ENCODE peak calls at places on chromosome 14, in four cellular contexts. X is Peyer's patch, Q is endothelial cell of umbilical vein, F is IMR-90. D is an unnamed sample. For H3K4me1, the result is how much of the 10 kb centered on the place peaks cover.

GRCh38 chr14:90568405-90568804 is 171.6 kb downstream of the CALM1 start:
- DNase-seq in Q (no peak), X (no peak), F (no peak), D (no peak)

GRCh38 chr14:37090026-37090425 is 82.4 kb downstream of the SLC25A21 start:
- DNase-seq in F (no peak), Q (no peak), X (no peak), D (no peak)

GRCh38 chr14:89171168-89171567 is 245.9 kb downstream of the FOXN3 start:
- DNase-seq in X (no peak), F (peak), Q (no peak), D (no peak)

GRCh38 chr14:74682169-74682952 is 30.5 kb downstream of the AREL1 start:
- DNase-seq in F (no peak), X (no peak), Q (no peak), D (no peak)

GRCh38 chr14:52944267-52944666 is 6.6 kb downstream of the FERMT2 start:
- DNase-seq in Q (no peak), X (no peak), F (no peak), D (no peak)

GRCh38 chr14:55976619-55977018 is 141.6 kb upstream of the PELI2 start:
- DNase-seq in Q (peak), X (no peak), F (no peak), D (no peak)

GRCh38 chr14:64632056-64632455 is 72.2 kb upstream of the PLEKHG3 start:
- DNase-seq in Q (no peak), F (no peak), X (no peak), D (no peak)

GRCh38 chr14:90602088-90602687 is 205.4 kb downstream of the CALM1 start:
- DNase-seq in X (no peak), F (no peak), Q (no peak), D (no peak)

GRCh38 chr14:53840444-53840843 is 116.2 kb downstream of the BMP4 start:
- DNase-seq in X (no peak), F (no peak), Q (peak), D (peak)

GRCh38 chr14:28767851-28768548 is 1.4 kb downstream of the FOXG1 start:
- DNase-seq in X (no peak), F (no peak), Q (no peak), D (no peak)

GRCh38 chr14:43914041-43914693 is 592.9 kb downstream of the FSCB start:
- DNase-seq in X (no peak), Q (no peak), F (no peak), D (no peak)

GRCh38 chr14:38128640-38129039 is 79.1 kb upstream of the SSTR1 start:
- DNase-seq in Q (no peak), X (no peak), F (no peak), D (no peak)

GRCh38 chr14:53999061-53999488 is 42.5 kb upstream of the BMP4 start:
- DNase-seq in Q (no peak), X (no peak), F (peak), D (no peak)

GRCh38 chr14:24339284-24340151 is at the start of gene RIPK3:
- DNase-seq in X (peak), F (no peak), Q (peak), D (no peak)

GRCh38 chr14:81161088-81161487 is 59.7 kb downstream of the GTF2A1 start:
- DNase-seq in F (no peak), X (no peak), Q (no peak), D (no peak)

GRCh38 chr14:33799705-33800269 is 151.1 kb downstream of the EGLN3 start:
- DNase-seq in F (no peak), Q (peak), X (no peak), D (no peak)

GRCh38 chr14:49892301-49892635 is 614 bp upstream of the ARF6 start:
- DNase-seq in F (peak), X (no peak), Q (peak), D (peak)

GRCh38 chr14:101965145-101965531 is 765 bp downstream of the DYNC1H1 start:
- DNase-seq in X (peak), F (peak), Q (peak), D (peak)

GRCh38 chr14:59583755-59584154 is 7.1 kb upstream of the CCDC175 start:
- DNase-seq in Q (no peak), X (no peak), F (peak), D (no peak)

GRCh38 chr14:53599221-53599945 is 357.2 kb downstream of the BMP4 start:
- DNase-seq in X (no peak), Q (no peak), F (peak), D (no peak)

GRCh38 chr14:89428556-89429196 is 11.6 kb upstream of the FOXN3 start:
- DNase-seq in F (peak), Q (no peak), X (no peak), D (no peak)

GRCh38 chr14:106843951-106844483 is 1317.6 kb downstream of the TMEM121 start:
- DNase-seq in F (no peak), Q (no peak), X (peak), D (no peak)

GRCh38 chr14:36662543-36663403 is 1.1 kb downstream of the PAX9 start:
- DNase-seq in X (no peak), F (no peak), Q (no peak), D (no peak)

GRCh38 chr14:33127531-33127930 is 188.9 kb downstream of the NPAS3 start:
- DNase-seq in Q (peak), F (no peak), X (no peak), D (no peak)

GRCh38 chr14:89254201-89254919 is 162.7 kb downstream of the FOXN3 start:
- DNase-seq in F (no peak), Q (no peak), X (no peak), D (no peak)

GRCh38 chr14:61444215-61444768 is 122.9 kb downstream of the PRKCH start:
- DNase-seq in Q (no peak), X (no peak), F (no peak), D (peak)

GRCh38 chr14:95993768-95994592 is 45.2 kb upstream of the C14orf132 start:
- DNase-seq in Q (peak), X (no peak), F (peak), D (no peak)

GRCh38 chr14:70658899-70659298 is 17.2 kb downstream of the TTC9 start:
- DNase-seq in Q (no peak), X (no peak), F (no peak), D (no peak)

GRCh38 chr14:67514650-67515385 is 18.3 kb upstream of the PLEKHH1 start:
- DNase-seq in Q (peak), F (peak), X (peak), D (no peak)

GRCh38 chr14:56905282-56905681 is 95.0 kb upstream of the OTX2 start:
- DNase-seq in F (no peak), Q (no peak), X (no peak), D (no peak)

GRCh38 chr14:75981826-75982723 is at the start of gene TGFB3:
- DNase-seq in Q (peak), X (peak), F (peak), D (peak)
- TF ChIP-seq POLR2A in Q (no peak), X (peak), F (peak), D (peak)

DNA sequence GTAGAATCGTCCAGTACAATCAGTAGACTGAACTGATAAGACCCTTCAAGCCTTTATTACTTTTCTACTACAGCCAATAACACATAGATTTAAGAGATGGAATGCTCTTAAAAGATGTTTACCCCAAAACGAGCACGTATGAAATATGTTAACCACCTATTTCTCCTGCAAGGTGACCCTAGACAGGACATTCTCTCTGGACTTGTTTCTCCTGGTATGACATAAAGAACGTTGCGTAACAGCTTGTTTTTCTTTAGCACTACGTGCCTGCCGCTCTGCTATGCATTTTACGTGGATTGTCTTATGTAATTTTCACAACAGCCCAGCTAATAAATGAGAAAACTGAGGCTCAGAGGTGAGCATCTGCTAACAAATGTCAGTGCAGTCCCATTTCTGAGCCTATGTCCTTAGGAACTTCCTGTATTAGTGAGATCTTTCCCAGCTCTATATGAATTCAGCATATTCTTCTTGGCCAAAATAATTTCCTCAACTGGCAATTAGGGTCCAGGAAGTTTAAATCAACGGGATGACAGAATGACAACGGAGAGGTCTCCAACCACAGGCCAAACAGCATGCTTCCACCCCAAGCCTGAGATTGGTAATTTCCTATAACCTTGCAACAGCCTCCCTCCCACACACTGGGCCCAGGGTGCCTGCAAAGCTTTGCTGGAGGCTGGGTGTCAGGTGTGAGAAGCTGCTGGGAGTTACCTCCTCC is 3.7 kb downstream of the NFKBIA start:
- DNase-seq in Q (peak), F (no peak), X (no peak), D (no peak)
- H3K4me1 ChIP-seq in Q (half or more), F (under half), X (under half), D (half or more)

GRCh38 chr14:103871596-103872480 is 24.5 kb upstream of the PPP1R13B start:
- DNase-seq in F (no peak), Q (no peak), X (peak), D (no peak)
- TF ChIP-seq POLR2A in F (no peak), Q (no peak), X (peak), D (no peak)

DNA sequence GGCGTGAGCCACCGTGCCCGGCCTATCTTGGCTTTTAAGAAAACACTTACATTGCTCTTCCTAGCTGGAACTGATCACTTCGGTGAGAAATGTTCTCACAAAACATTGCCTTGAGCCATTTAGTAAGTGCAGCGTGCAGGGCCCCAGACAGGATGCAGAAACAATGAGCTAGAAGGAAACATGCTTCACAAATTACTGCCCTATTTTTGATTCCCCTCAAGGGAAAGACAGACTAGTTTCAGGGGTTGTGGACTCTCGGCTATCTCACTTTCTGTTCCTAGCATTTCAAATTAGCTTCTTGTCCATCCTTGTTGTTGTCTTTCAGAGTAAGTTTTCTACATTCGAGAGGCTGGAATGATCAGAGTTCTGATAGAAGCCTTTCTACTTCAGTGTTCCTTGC is 21.6 kb downstream of the TGFB3 start:
- DNase-seq in X (no peak), Q (no peak), F (no peak), D (no peak)
- H3K4me1 ChIP-seq in X (under half), Q (under half), F (under half), D (under half)

GRCh38 chr14:99971087-99971928 is 93.9 kb upstream of the EVL start:
- DNase-seq in F (peak), X (peak), Q (peak), D (peak)
- TF ChIP-seq POLR2A in F (no peak), X (peak), Q (peak), D (peak)

DNA sequence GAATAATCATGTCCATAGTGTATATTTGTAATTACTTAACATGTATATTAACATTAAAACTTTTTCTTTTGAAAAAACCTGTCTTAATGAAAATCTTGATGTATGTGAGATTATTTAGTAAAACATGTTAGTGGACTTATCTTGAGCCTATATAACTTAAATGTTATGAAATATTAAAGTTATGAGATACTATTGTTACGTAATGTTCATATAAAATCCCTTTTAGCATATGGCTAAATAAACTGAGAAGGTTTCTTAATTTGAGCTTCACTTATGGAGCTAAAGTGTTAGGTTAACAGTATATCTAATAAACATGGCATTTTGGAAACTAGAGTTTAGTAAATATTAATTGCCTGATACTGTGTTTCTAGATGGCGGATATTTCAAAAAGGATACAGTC is 59.9 kb downstream of the MIA2 start:
- DNase-seq in Q (no peak), F (no peak), X (no peak), D (no peak)
- H3K4me1 ChIP-seq in Q (under half), F (under half), X (under half), D (under half)

D was measured in esophagus muscularis mucosa.